ENCODE peak calls at places on chromosome 17, in five cellular contexts. I is body of pancreas, U is brain microvascular endothelial cell, Y is heart left ventricle, P is adrenal gland. W is an unnamed sample.

GRCh38 chr17:63699638-63700527 is at the start of gene LIMD2:
- DNase-seq in I (peak), U (no peak), Y (peak), P (peak), W (no peak)

GRCh38 chr17:77279448-77280303 is 138.9 kb downstream of the SEC14L1 start:
- DNase-seq in I (no peak), U (no peak), Y (no peak), P (no peak), W (no peak)

GRCh38 chr17:28404812-28405570 is 1.0 kb downstream of the SLC46A1 start:
- DNase-seq in I (peak), U (no peak), Y (no peak), P (peak), W (no peak)

GRCh38 chr17:80800775-80801391 is 190.8 kb upstream of the CHMP6 start:
- DNase-seq in I (no peak), U (no peak), Y (no peak), P (no peak), W (no peak)

GRCh38 chr17:70597774-70598173 is 428.4 kb downstream of the KCNJ2 start:
- DNase-seq in I (no peak), U (no peak), Y (no peak), P (no peak), W (peak)

GRCh38 chr17:4939554-4939803 is 367 bp downstream of the SLC25A11 start:
- DNase-seq in I (no peak), U (no peak), Y (peak), P (peak), W (no peak)

GRCh38 chr17:58307468-58308172 is 21.0 kb downstream of the TSPOAP1 start:
- DNase-seq in I (no peak), U (no peak), Y (no peak), P (peak), W (no peak)

GRCh38 chr17:65987988-65988387 is 203.9 kb downstream of the CEP112 start:
- DNase-seq in I (peak), U (peak), Y (no peak), P (no peak), W (peak)

GRCh38 chr17:6497496-6498221 is 53.4 kb downstream of the PIMREG start:
- DNase-seq in I (no peak), U (no peak), Y (no peak), P (no peak), W (no peak)

GRCh38 chr17:17698371-17698770 is 17.1 kb downstream of the RAI1 start:
- DNase-seq in I (no peak), U (no peak), Y (no peak), P (no peak), W (no peak)

GRCh38 chr17:34777044-34777443 is 184.2 kb downstream of the CCT6B start:
- DNase-seq in I (no peak), U (no peak), Y (no peak), P (no peak), W (no peak)

GRCh38 chr17:34771891-34772290 is 189.4 kb downstream of the CCT6B start:
- DNase-seq in I (no peak), U (no peak), Y (no peak), P (no peak), W (no peak)

GRCh38 chr17:34781071-34781470 is 180.2 kb downstream of the CCT6B start:
- DNase-seq in I (no peak), U (no peak), Y (no peak), P (no peak), W (no peak)

GRCh38 chr17:34780438-34780837 is 180.8 kb downstream of the CCT6B start:
- DNase-seq in I (no peak), U (no peak), Y (no peak), P (no peak), W (no peak)

DNA sequence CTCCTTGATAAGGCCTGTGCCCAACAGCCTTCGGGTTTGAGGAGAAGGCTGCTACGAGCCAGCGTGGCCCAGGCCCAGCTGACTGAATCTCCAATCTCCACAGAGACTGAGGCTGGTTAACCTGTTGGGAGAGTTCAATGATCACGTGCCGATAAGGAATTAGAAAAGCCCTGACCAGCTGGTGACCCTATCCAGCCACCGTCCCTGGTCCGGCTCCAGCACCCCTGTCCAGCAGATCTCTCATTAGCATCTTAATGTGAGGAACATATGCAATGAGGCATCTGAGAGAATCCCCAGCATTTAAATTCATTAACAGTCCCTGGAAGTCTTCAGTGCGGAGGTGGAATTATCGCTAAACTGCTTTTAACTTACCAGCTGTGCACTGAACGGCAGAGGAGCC is 184.8 kb downstream of the CCT6B start:
- DNase-seq in I (no peak), U (no peak), Y (no peak), P (no peak), W (no peak)
- H3K27ac ChIP-seq in I (no peak), U (no peak), Y (no peak), P (no peak), W (no peak)

GRCh38 chr17:12230411-12230810 is 209.7 kb downstream of the MAP2K4 start:
- DNase-seq in I (no peak), U (no peak), Y (no peak), P (peak), W (no peak)
- H3K27ac ChIP-seq in I (no peak), U (no peak), Y (no peak), P (peak), W (no peak)

GRCh38 chr17:10069301-10069700 is 129.1 kb downstream of the GAS7 start:
- DNase-seq in I (peak), U (no peak), Y (peak), P (no peak), W (no peak)
- H3K27ac ChIP-seq in I (peak), U (no peak), Y (no peak), P (no peak), W (no peak)

GRCh38 chr17:39145143-39145542 is 6.3 kb downstream of the PLXDC1 start:
- DNase-seq in I (no peak), U (no peak), Y (no peak), P (no peak), W (no peak)
- H3K27ac ChIP-seq in I (peak), U (no peak), Y (peak), P (no peak), W (no peak)

DNA sequence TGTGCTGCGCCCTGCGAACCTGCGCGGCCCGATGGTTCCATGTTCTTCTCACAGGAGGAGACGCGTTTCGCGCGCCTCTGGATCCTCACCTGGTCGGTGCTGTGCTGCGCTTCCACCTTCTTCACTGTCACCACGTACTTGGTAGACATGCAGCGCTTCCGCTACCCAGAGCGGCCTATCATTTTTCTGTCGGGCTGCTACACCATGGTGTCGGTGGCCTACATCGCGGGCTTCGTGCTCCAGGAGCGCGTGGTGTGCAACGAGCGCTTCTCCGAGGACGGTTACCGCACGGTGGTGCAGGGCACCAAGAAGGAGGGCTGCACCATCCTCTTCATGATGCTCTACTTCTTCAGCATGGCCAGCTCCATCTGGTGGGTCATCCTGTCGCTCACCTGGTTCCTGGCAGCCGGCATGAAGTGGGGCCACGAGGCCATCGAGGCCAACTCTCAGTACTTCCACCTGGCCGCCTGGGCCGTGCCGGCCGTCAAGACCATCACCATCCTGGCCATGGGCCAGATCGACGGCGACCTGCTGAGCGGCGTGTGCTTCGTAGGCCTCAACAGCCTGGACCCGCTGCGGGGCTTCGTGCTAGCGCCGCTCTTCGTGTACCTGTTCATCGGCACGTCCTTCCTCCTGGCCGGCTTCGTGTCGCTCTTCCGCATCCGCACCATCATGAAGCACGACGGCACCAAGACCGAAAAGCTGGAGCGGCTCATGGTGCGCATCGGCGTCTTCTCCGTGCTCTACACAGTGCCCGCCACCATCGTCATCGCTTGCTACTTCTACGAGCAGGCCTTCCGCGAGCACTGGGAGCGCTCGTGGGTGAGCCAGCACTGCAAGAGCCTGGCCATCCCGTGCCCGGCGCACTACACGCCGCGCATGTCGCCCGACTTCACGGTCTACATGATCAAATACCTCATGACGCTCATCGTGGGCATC is 1.3 kb downstream of the FZD2 start:
- DNase-seq in I (no peak), U (no peak), Y (no peak), P (no peak), W (no peak)
- H3K27ac ChIP-seq in I (no peak), U (no peak), Y (peak), P (no peak), W (no peak)

DNA sequence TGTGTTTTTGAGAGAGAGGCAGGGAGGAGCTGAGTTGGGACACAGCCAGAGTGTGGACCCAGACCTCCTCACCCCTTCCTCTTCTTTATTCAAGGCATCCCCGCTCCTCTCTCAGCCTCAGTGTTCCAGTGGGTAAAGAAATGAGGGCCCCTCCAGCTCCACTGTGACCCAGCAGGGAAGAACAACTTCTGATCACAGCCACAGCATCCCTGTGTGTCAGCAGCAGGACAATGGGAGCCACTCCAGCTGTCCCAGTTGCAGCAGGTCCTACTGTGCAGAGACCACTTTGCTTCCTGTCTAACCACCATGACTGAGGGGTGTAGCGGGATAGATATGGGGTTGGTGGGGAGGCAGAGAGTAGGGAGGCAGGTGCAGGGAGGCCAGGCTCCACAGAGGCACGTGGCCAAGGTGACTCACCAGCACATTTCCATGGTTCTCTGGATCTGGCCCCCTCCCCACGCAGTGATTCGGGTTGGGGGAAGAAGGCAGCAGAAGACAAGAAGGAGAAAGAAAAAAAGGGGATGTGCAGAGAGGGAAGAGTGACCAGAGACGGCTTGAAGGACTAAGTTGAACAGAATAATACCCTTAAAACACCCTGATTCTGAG is 24.5 kb downstream of the PIK3R5 start:
- DNase-seq in I (no peak), U (no peak), Y (no peak), P (no peak), W (no peak)
- H3K27ac ChIP-seq in I (no peak), U (no peak), Y (no peak), P (no peak), W (no peak)

GRCh38 chr17:78343099-78343432 is 16.8 kb downstream of the SOCS3 start:
- DNase-seq in I (peak), U (peak), Y (peak), P (peak), W (no peak)
- H3K27ac ChIP-seq in I (peak), U (peak), Y (peak), P (peak), W (peak)

GRCh38 chr17:258045-258734 is 76.7 kb upstream of the DOC2B start:
- DNase-seq in I (no peak), U (no peak), Y (peak), P (peak), W (no peak)
- H3K27ac ChIP-seq in I (no peak), U (no peak), Y (no peak), P (peak), W (no peak)

W was measured in epithelial cell of prostate.